ENCODE peak calls at places on chromosomes 13 and 19, in four cellular contexts. E is foreskin fibroblast, Q is lower leg skin, H is mesothelial cell of epicardium. B is an unnamed sample.

GRCh38 chr19:39126593-39127187 is 1.1 kb downstream of the PAK4 start:
- DNase-seq in E (no peak), Q (no peak), H (no peak), B (no peak)

GRCh38 chr13:44575741-44576395 is at the start of gene TSC22D1:
- DNase-seq in E (peak), Q (peak), H (peak), B (no peak)

GRCh38 chr19:14337510-14337909 is 43.7 kb upstream of the ADGRE5 start:
- DNase-seq in E (no peak), Q (no peak), H (no peak), B (no peak)

GRCh38 chr19:17681505-17682125 is 6.5 kb downstream of the UNC13A start:
- DNase-seq in E (peak), Q (no peak), H (peak), B (no peak)

GRCh38 chr13:40508112-40508511 is 158.3 kb downstream of the FOXO1 start:
- DNase-seq in E (peak), Q (no peak), H (no peak), B (no peak)

GRCh38 chr13:110390572-110390971 is 83.5 kb downstream of the COL4A2 start:
- DNase-seq in E (peak), Q (no peak), H (no peak), B (no peak)

GRCh38 chr13:45907501-45907900 is 55.9 kb upstream of the SIAH3 start:
- DNase-seq in E (no peak), Q (no peak), H (no peak), B (no peak)

GRCh38 chr13:38301236-38301635 is 48.4 kb upstream of the UFM1 start:
- DNase-seq in E (no peak), Q (no peak), H (no peak), B (no peak)

GRCh38 chr19:13748169-13748884 is 16.0 kb upstream of the MRI1 start:
- DNase-seq in E (peak), Q (no peak), H (no peak), B (no peak)

GRCh38 chr13:105353654-105354053 is 1181.8 kb downstream of the EFNB2 start:
- DNase-seq in E (no peak), Q (no peak), H (no peak), B (no peak)

GRCh38 chr19:40356681-40357595 is 8.4 kb downstream of the PLD3 start:
- DNase-seq in E (peak), Q (no peak), H (no peak), B (no peak)

GRCh38 chr19:57016491-57016890 is 103.3 kb upstream of the USP29 start:
- DNase-seq in E (no peak), Q (peak), H (no peak), B (no peak)

GRCh38 chr13:73335226-73335625 is 276.4 kb downstream of the KLF5 start:
- DNase-seq in E (peak), Q (no peak), H (no peak), B (peak)

GRCh38 chr13:51222510-51223283 is 499 bp downstream of the FAM124A start:
- DNase-seq in E (no peak), Q (no peak), H (peak), B (no peak)

GRCh38 chr13:106291006-106291405 is 244.5 kb downstream of the EFNB2 start:
- DNase-seq in E (peak), Q (no peak), H (no peak), B (no peak)

GRCh38 chr13:91314888-91315287 is 32.6 kb upstream of the MIR17HG start:
- DNase-seq in E (no peak), Q (no peak), H (no peak), B (no peak)

GRCh38 chr13:91311491-91311890 is 36.0 kb upstream of the MIR17HG start:
- DNase-seq in E (no peak), Q (no peak), H (no peak), B (no peak)

GRCh38 chr13:91312324-91312723 is 35.2 kb upstream of the MIR17HG start:
- DNase-seq in E (no peak), Q (no peak), H (no peak), B (no peak)

GRCh38 chr13:91313581-91313980 is 33.9 kb upstream of the MIR17HG start:
- DNase-seq in E (no peak), Q (no peak), H (no peak), B (no peak)

DNA sequence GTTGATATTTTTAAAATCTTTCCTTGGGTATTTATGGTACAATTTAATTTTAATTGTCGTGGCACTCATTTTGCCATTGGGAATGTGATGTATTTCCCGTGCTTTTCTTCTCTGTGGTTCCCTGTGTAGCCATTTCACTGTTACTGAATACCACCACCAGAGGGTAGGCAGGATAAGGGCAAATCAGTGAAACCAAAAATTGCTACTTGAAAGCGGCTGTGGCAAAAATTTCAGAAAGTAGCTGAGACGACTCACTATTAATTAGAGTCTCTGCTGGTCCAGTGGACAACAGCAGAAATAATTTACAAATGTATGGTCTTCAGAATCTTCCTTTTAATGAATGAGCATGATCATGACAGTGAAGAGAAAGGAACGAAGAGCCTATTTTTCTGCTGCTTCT is 34.4 kb upstream of the MIR17HG start:
- DNase-seq in E (no peak), Q (no peak), H (no peak), B (no peak)
- TF ChIP-seq CTCF in E (peak), Q (no peak), H (peak), B (peak)

GRCh38 chr19:3370728-3371591 is 4.6 kb downstream of the NFIC start:
- DNase-seq in E (no peak), Q (no peak), H (no peak), B (no peak)

GRCh38 chr19:3370214-3370720 is 3.9 kb downstream of the NFIC start:
- DNase-seq in E (no peak), Q (no peak), H (no peak), B (no peak)

GRCh38 chr19:3368441-3368795 is 2.0 kb downstream of the NFIC start:
- DNase-seq in E (no peak), Q (no peak), H (no peak), B (no peak)

GRCh38 chr19:3368848-3369336 is 2.5 kb downstream of the NFIC start:
- DNase-seq in E (peak), Q (no peak), H (no peak), B (no peak)

GRCh38 chr19:3369337-3370213 is 3.2 kb downstream of the NFIC start:
- DNase-seq in E (peak), Q (no peak), H (no peak), B (no peak)
- TF ChIP-seq CTCF in E (no peak), Q (no peak), H (no peak), B (no peak)

DNA sequence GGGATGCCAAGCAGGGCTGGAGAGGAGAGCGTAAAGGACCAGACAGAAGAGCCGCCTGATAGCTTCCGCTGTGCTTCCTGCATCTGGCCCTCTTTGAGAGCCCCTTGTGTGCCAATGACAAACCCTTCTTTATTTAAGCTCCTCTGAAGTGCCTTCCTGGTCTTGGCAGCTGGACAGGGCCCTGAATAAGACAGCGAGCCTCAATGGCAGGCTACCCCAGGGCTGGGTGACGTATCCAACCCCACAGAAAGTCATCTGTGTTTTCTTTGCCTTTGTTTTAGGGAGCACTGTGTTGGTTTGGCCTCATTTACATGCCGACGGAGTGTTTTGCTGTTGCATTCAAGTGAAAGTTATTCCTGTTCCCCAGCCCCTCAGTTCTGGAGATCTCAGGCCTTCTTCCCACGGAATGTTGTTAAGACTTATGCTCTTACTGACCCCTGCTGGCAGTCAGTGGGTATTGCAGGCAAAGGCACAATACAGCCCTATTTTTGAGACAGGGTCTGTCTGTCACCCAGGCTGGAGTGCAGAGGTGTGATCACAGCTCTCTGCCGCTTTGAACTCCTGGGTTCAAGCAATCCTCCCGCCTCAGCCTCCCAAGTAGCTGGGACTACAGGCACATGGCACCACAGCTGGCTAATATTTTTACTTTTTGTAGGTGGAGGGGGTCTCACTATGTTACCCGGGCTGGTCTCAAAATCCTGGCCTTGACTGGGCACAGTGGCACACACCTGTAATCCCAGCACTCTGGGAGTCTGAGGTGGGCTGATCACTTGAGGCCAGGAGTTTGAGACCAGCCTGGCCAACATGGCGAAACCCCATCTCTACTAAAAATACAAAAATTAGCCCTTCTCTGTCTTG is 16.8 kb downstream of the CCL25 start:
- DNase-seq in E (no peak), Q (no peak), H (no peak), B (no peak)
- TF ChIP-seq CTCF in E (peak), Q (no peak), H (peak), B (peak)

GRCh38 chr13:99700468-99700867 is 199.2 kb downstream of the TM9SF2 start:
- DNase-seq in E (no peak), Q (no peak), H (no peak), B (no peak)
- TF ChIP-seq CTCF in E (no peak), Q (no peak), H (no peak), B (no peak)

DNA sequence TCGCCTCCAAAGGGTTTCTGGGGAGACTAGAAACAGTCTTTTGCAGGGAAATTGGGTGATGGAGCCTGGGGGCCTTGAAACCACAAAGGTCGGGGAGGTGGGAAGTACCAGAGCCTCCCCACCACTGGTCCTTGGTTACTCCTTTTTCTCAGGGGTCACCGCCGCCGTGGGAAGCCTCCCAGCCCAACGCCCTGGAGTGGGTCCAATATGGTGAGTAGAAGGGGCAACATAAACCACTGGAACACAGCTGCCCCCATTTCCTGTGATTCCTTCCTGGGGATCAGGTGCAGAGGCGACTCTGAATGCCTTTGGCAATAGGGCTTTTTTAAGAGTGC is 5.8 kb downstream of the PGLYRP1 start:
- DNase-seq in E (no peak), Q (no peak), H (no peak), B (no peak)
- TF ChIP-seq CTCF in E (no peak), Q (no peak), H (peak), B (no peak)

GRCh38 chr19:19224852-19225494 is 13.2 kb downstream of the NCAN start:
- DNase-seq in E (peak), Q (peak), H (peak), B (peak)
- TF ChIP-seq CTCF in E (peak), Q (no peak), H (peak), B (peak)